ENCODE peak calls at places on chromosomes 1 and 21, in eight cellular contexts. A is IMR-90, U is right cardiac atrium, J is fibroblast of pulmonary artery, N is OCI-LY7, E is A549, X is body of pancreas, C is K562. Q is an unnamed sample.

GRCh38 chr1:64733576-64734288 is 11.1 kb upstream of the RAVER2 start:
- DNase-seq in C (no peak), A (peak), J (peak), E (no peak), N (no peak), U (no peak), X (no peak), Q (peak)

GRCh38 chr1:86085741-86086411 is 70.7 kb downstream of the COL24A1 start:
- DNase-seq in N (no peak), A (no peak), C (no peak), E (no peak), J (no peak), X (no peak), U (no peak), Q (no peak)

GRCh38 chr1:19036049-19036546 is 79.6 kb upstream of the IFFO2 start:
- DNase-seq in C (no peak), A (no peak), X (no peak), J (no peak), E (no peak), N (no peak), U (no peak), Q (no peak)

GRCh38 chr1:47515390-47515789 is 77.5 kb downstream of the FOXD2 start:
- DNase-seq in U (no peak), C (peak), E (no peak), X (no peak), N (no peak), A (no peak), J (no peak), Q (no peak)

GRCh38 chr1:209456878-209457277 is 126.6 kb upstream of the CAMK1G start:
- DNase-seq in A (no peak), J (no peak), E (no peak), C (no peak), N (no peak), X (no peak), U (no peak), Q (no peak)

GRCh38 chr1:184801503-184801902 is 46.8 kb upstream of the EDEM3 start:
- DNase-seq in X (peak), J (peak), U (no peak), N (no peak), A (peak), C (no peak), E (no peak), Q (peak)

GRCh38 chr1:26180010-26180506 is 2.8 kb downstream of the CNKSR1 start:
- DNase-seq in N (no peak), C (no peak), U (no peak), E (no peak), A (no peak), J (no peak), X (no peak), Q (no peak)

GRCh38 chr1:27366113-27366410 is 699 bp downstream of the MAP3K6 start:
- DNase-seq in A (peak), U (peak), C (peak), E (peak), J (peak), N (peak), X (peak), Q (no peak)

GRCh38 chr1:163650624-163651023 is 328.9 kb downstream of the NUF2 start:
- DNase-seq in J (no peak), A (no peak), X (no peak), E (no peak), N (no peak), C (no peak), U (no peak), Q (no peak)

GRCh38 chr1:240245629-240246020 is 153.9 kb downstream of the FMN2 start:
- DNase-seq in J (no peak), N (no peak), X (no peak), C (no peak), A (peak), E (no peak), U (no peak), Q (no peak)

GRCh38 chr1:233627823-233628222 is 13.9 kb downstream of the KCNK1 start:
- DNase-seq in C (no peak), A (no peak), E (no peak), X (no peak), J (no peak), N (no peak), U (no peak), Q (no peak)

GRCh38 chr1:116002781-116003455 is 26.6 kb downstream of the SLC22A15 start:
- DNase-seq in X (peak), A (no peak), E (no peak), C (no peak), N (no peak), J (no peak), U (no peak), Q (no peak)

GRCh38 chr1:28955930-28956552 is 41.7 kb downstream of the EPB41 start:
- DNase-seq in A (peak), U (no peak), J (no peak), C (no peak), X (no peak), N (no peak), E (no peak), Q (no peak)

GRCh38 chr1:197731449-197731848 is 43.8 kb downstream of the DENND1B start:
- DNase-seq in U (no peak), N (no peak), E (no peak), X (no peak), A (no peak), C (no peak), J (no peak), Q (no peak)

GRCh38 chr1:168628807-168629206 is 52.4 kb downstream of the XCL1 start:
- DNase-seq in X (no peak), C (no peak), J (peak), A (peak), E (peak), N (no peak), U (no peak), Q (no peak)

GRCh38 chr1:244989813-244990212 is 125.5 kb upstream of the HNRNPU start:
- DNase-seq in X (no peak), E (no peak), N (no peak), A (peak), J (peak), C (no peak), U (no peak), Q (no peak)

GRCh38 chr1:216325946-216326345 is 97.3 kb downstream of the USH2A start:
- DNase-seq in J (peak), E (no peak), A (peak), U (no peak), N (no peak), X (no peak), C (no peak), Q (no peak)

GRCh38 chr1:179663810-179664209 is 72.2 kb downstream of the TDRD5 start:
- DNase-seq in A (no peak), E (no peak), N (no peak), X (no peak), J (peak), U (no peak), C (no peak), Q (no peak)

GRCh38 chr21:38968887-38969543 is 163.3 kb downstream of the ETS2 start:
- DNase-seq in U (no peak), C (no peak), E (no peak), J (no peak), A (no peak), N (no peak), X (no peak), Q (no peak)

GRCh38 chr1:225998560-225999226 is 450 bp downstream of the SDE2 start:
- DNase-seq in E (peak), N (no peak), C (peak), U (no peak), A (peak), J (peak), X (no peak), Q (no peak)

GRCh38 chr1:38693759-38694158 is 165.8 kb downstream of the RRAGC start:
- DNase-seq in U (no peak), A (no peak), E (no peak), X (no peak), J (no peak), N (no peak), C (no peak), Q (no peak)

GRCh38 chr1:64046871-64047270 is 156.6 kb upstream of the UBE2U start:
- DNase-seq in X (no peak), A (no peak), J (no peak), C (no peak), U (no peak), E (no peak), N (no peak), Q (no peak)

GRCh38 chr1:6912507-6912906 is 127.3 kb downstream of the CAMTA1 start:
- DNase-seq in C (peak), E (no peak), J (no peak), A (no peak), X (no peak), N (no peak), U (peak), Q (no peak)

GRCh38 chr1:7608628-7609295 is 162.3 kb upstream of the VAMP3 start:
- DNase-seq in C (peak), N (no peak), A (peak), X (no peak), J (no peak), U (no peak), E (no peak), Q (no peak)

GRCh38 chr1:59434336-59434735 is 137.4 kb downstream of the FGGY start:
- DNase-seq in X (no peak), U (no peak), C (no peak), N (no peak), E (no peak), J (no peak), A (no peak), Q (no peak)

GRCh38 chr1:200362421-200362820 is 47.4 kb downstream of the ZNF281 start:
- DNase-seq in E (no peak), N (no peak), C (no peak), A (no peak), X (no peak), J (no peak), U (no peak), Q (no peak)

GRCh38 chr1:184075040-184076029 is 23.8 kb downstream of the TSEN15 start:
- DNase-seq in N (peak), U (no peak), J (peak), E (peak), C (peak), A (peak), X (peak), Q (peak)

GRCh38 chr21:38440746-38441145 is 57.5 kb downstream of the ERG start:
- DNase-seq in E (peak), C (peak), N (no peak), X (no peak), J (peak), U (no peak), A (peak), Q (peak)

GRCh38 chr1:162844153-162844552 is 16.8 kb downstream of the CCDC190 start:
- DNase-seq in A (no peak), U (no peak), E (no peak), J (no peak), X (no peak), N (no peak), C (no peak), Q (no peak)

GRCh38 chr1:58977595-58977994 is 193.7 kb upstream of the JUN start:
- DNase-seq in U (no peak), A (no peak), X (no peak), J (no peak), E (no peak), N (no peak), C (no peak), Q (no peak)

GRCh38 chr1:36965301-36966159 is 68.8 kb downstream of the GRIK3 start:
- DNase-seq in A (no peak), E (no peak), N (no peak), X (no peak), C (no peak), U (no peak), J (no peak), Q (no peak)

GRCh38 chr1:173409613-173410012 is 67.5 kb upstream of the PRDX6 start:
- DNase-seq in N (peak), U (peak), C (no peak), J (peak), A (peak), E (no peak), X (peak), Q (peak)

GRCh38 chr1:55338448-55338820 is 123.3 kb upstream of the USP24 start:
- DNase-seq in U (no peak), X (no peak), N (no peak), E (no peak), A (no peak), C (no peak), J (no peak), Q (no peak)

GRCh38 chr1:235943581-235944114 is 76.9 kb upstream of the LYST start:
- DNase-seq in E (no peak), U (no peak), C (no peak), A (peak), X (no peak), N (no peak), J (peak), Q (peak)

GRCh38 chr1:203346060-203346754 is 4.7 kb downstream of the FMOD start:
- DNase-seq in X (no peak), U (no peak), N (peak), J (peak), C (peak), A (no peak), E (no peak), Q (no peak)

GRCh38 chr1:15303912-15304311 is 56.9 kb downstream of the FHAD1 start:
- DNase-seq in A (no peak), E (no peak), X (no peak), N (no peak), C (no peak), U (no peak), J (no peak), Q (no peak)
- H3K4me3 ChIP-seq in A (no peak), E (no peak), X (no peak), N (no peak), C (no peak), U (no peak), J (no peak), Q (no peak)

GRCh38 chr1:156689035-156689959 is 12.1 kb upstream of the NES start:
- DNase-seq in A (peak), J (peak), X (peak), E (peak), C (peak), N (peak), U (peak), Q (peak)
- H3K4me3 ChIP-seq in A (peak), J (peak), X (no peak), E (peak), C (peak), N (peak), U (no peak), Q (peak)

DNA sequence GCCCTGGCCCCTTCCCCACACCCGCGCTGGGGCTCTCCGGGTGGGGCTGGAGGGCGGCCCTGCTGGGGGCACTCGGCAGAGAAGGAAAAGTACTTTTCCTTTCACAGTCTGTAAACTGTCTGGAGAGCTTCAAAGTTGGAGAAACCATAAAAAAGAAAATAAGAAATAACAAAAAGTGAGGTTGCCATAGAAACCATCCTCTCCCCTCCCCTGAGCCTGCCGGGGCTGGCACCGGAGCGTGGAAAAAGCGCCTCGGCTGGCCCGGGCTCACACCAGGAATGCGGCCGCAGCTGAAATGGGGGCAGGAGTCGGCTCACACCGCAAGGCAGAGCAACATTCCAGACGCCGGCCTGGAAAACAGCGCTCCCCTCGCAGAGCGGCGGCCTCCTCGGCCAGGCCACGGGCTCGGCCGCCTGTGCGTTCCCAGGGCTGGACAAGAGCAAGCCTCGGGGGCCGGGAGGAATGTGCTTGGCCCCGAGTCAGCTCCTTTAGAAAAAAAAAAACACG is 69.2 kb downstream of the MORN1 start:
- DNase-seq in J (peak), C (no peak), U (peak), X (peak), E (no peak), N (no peak), A (peak), Q (peak)
- H3K4me3 ChIP-seq in J (no peak), C (no peak), U (no peak), X (no peak), E (no peak), N (no peak), A (no peak), Q (peak)

DNA sequence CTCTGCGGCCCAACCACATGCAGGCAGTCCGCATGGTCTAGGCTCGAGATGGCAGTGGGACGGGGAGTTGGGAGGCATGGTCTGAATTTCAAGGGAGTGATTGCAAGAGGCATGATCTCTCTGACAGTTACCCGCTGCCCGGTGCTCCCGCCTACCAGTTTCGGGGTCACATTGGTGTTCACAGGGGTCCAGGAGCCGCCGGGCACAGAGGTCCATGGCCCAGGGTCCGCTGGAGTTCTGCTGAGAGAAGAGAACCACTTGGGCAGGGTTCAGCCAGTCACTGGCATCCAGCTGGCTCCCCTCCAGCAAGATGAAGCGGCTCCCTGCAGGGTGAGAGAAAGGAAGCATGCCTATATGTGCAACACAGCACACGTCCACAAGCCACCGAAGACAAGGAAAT is 141.3 kb downstream of the ASTN1 start:
- DNase-seq in C (no peak), U (no peak), E (no peak), N (no peak), J (no peak), A (no peak), X (no peak), Q (no peak)
- H3K4me3 ChIP-seq in C (no peak), U (no peak), E (no peak), N (no peak), J (no peak), A (no peak), X (no peak), Q (no peak)